ENCODE peak calls at places on chromosomes 5 and 9, in four cellular contexts. One of them, this sample, is unnamed.

GRCh38 chr9:98333703-98334582 is 78.5 kb upstream of the TBC1D2 start:
- DNase-seq in NCI-H446: no peak
- DNase-seq in AG04450: peak; percentile 44
- DNase-seq in uterus: no peak
- DNase-seq in this sample: no peak

GRCh38 chr5:1685076-1685475 is 114.6 kb downstream of the MRPL36 start:
- DNase-seq in uterus: no peak
- DNase-seq in NCI-H446: no peak
- DNase-seq in AG04450: no peak
- DNase-seq in this sample: no peak

GRCh38 chr5:179194941-179195381 is 134.8 kb downstream of the ZNF354C start:
- DNase-seq in NCI-H446: no peak
- DNase-seq in AG04450: no peak
- DNase-seq in uterus: no peak
- DNase-seq in this sample: no peak

GRCh38 chr9:93594041-93594756 is 17.8 kb downstream of the PHF2 start:
- DNase-seq in uterus: no peak
- DNase-seq in AG04450: no peak
- DNase-seq in NCI-H446: no peak
- DNase-seq in this sample: no peak

GRCh38 chr5:170216262-170216864 is 16.4 kb upstream of the C5orf58 start:
- DNase-seq in AG04450: no peak
- DNase-seq in NCI-H446: no peak
- DNase-seq in uterus: no peak
- DNase-seq in this sample: no peak

GRCh38 chr9:113153599-113153998 is 2.8 kb downstream of the SLC31A2 start:
- DNase-seq in NCI-H446: no peak
- DNase-seq in uterus: no peak
- DNase-seq in AG04450: no peak
- DNase-seq in this sample: no peak

GRCh38 chr5:1446602-1447343 is 1.5 kb upstream of the SLC6A3 start:
- DNase-seq in NCI-H446: no peak
- DNase-seq in AG04450: no peak
- DNase-seq in uterus: no peak
- DNase-seq in this sample: no peak

GRCh38 chr9:114264806-114265550 is 57.9 kb upstream of the ORM1 start:
- DNase-seq in uterus: no peak
- DNase-seq in NCI-H446: no peak
- DNase-seq in AG04450: no peak
- DNase-seq in this sample: no peak

GRCh38 chr5:42250-42649 is 49.7 kb upstream of the PLEKHG4B start:
- DNase-seq in NCI-H446: no peak
- DNase-seq in AG04450: no peak
- DNase-seq in uterus: no peak
- DNase-seq in this sample: no peak

GRCh38 chr5:147688965-147689364 is 93.6 kb downstream of the JAKMIP2 start:
- DNase-seq in AG04450: no peak
- DNase-seq in NCI-H446: peak; percentile 12
- DNase-seq in uterus: peak; percentile 16
- DNase-seq in this sample: peak; percentile 18

GRCh38 chr9:122827759-122828090 is 663 bp downstream of the PDCL start:
- DNase-seq in AG04450: no peak
- DNase-seq in uterus: no peak
- DNase-seq in NCI-H446: no peak
- DNase-seq in this sample: no peak

GRCh38 chr5:135127604-135128240 is 93.7 kb upstream of the PITX1 start:
- DNase-seq in AG04450: peak; percentile 82
- DNase-seq in NCI-H446: no peak
- DNase-seq in uterus: no peak
- DNase-seq in this sample: no peak

GRCh38 chr9:12922209-12922914 is 147.5 kb downstream of the LURAP1L start:
- DNase-seq in uterus: no peak
- DNase-seq in NCI-H446: no peak
- DNase-seq in AG04450: no peak
- DNase-seq in this sample: no peak

GRCh38 chr5:11361768-11362167 is 542.5 kb downstream of the CTNND2 start:
- DNase-seq in AG04450: no peak
- DNase-seq in uterus: no peak
- DNase-seq in NCI-H446: no peak
- DNase-seq in this sample: no peak

GRCh38 chr9:512555-513272 is 298.0 kb downstream of the DOCK8 start:
- DNase-seq in NCI-H446: no peak
- DNase-seq in uterus: no peak
- DNase-seq in AG04450: no peak
- DNase-seq in this sample: no peak

GRCh38 chr5:89556215-89557009 is 673.4 kb upstream of the MEF2C start:
- DNase-seq in uterus: no peak
- DNase-seq in AG04450: peak; percentile 38
- DNase-seq in NCI-H446: no peak
- DNase-seq in this sample: no peak

GRCh38 chr5:130514984-130515690 is 610.9 kb downstream of the CHSY3 start:
- DNase-seq in NCI-H446: no peak
- DNase-seq in uterus: no peak
- DNase-seq in AG04450: peak; percentile 3
- DNase-seq in this sample: no peak

GRCh38 chr5:149550608-149551226 is 522 bp downstream of the CSNK1A1 start:
- DNase-seq in NCI-H446: no peak
- DNase-seq in AG04450: no peak
- DNase-seq in uterus: peak; percentile 45
- DNase-seq in this sample: no peak

GRCh38 chr9:109251080-109251775 is 69.6 kb downstream of the EPB41L4B start:
- DNase-seq in NCI-H446: no peak
- DNase-seq in uterus: no peak
- DNase-seq in AG04450: no peak
- DNase-seq in this sample: no peak

GRCh38 chr9:88535226-88535931 is 401 bp downstream of the NXNL2 start:
- DNase-seq in NCI-H446: no peak
- DNase-seq in uterus: no peak
- DNase-seq in AG04450: no peak
- DNase-seq in this sample: no peak

GRCh38 chr5:177445052-177446016 is 1.3 kb upstream of the PRR7 start:
- DNase-seq in AG04450: no peak
- DNase-seq in NCI-H446: no peak
- DNase-seq in uterus: no peak
- DNase-seq in this sample: no peak

GRCh38 chr5:77168187-77168883 is 42.1 kb upstream of the PDE8B start:
- DNase-seq in AG04450: no peak
- DNase-seq in NCI-H446: peak; percentile 81
- DNase-seq in uterus: peak; percentile 68
- DNase-seq in this sample: no peak

GRCh38 chr5:147576646-147577535 is 67.0 kb upstream of the DPYSL3 start:
- DNase-seq in AG04450: no peak
- DNase-seq in NCI-H446: peak; percentile 18
- DNase-seq in uterus: peak; percentile 70
- DNase-seq in this sample: no peak

GRCh38 chr5:39713224-39713911 is 288.6 kb upstream of the DAB2 start:
- DNase-seq in AG04450: no peak
- DNase-seq in uterus: no peak
- DNase-seq in NCI-H446: no peak
- DNase-seq in this sample: no peak